ENCODE peak calls at places on chromosomes 7 and 10, in seven cellular contexts. O is tibial artery, E is OCI-LY7, J is aorta, G is HCT116, N is GM06990, B is neural progenitor cell. Z is an unnamed sample.

GRCh38 chr7:54705436-54705835 is 53.6 kb downstream of the SEC61G start:
- DNase-seq in E (no peak), N (no peak), B (no peak), O (no peak), J (no peak), G (peak), Z (peak)

GRCh38 chr7:6654113-6654841 is 17.2 kb downstream of the ZNF316 start:
- DNase-seq in G (no peak), E (no peak), N (no peak), J (peak), B (no peak), O (peak), Z (no peak)

GRCh38 chr7:44973610-44974401 is 5.0 kb downstream of the MYO1G start:
- DNase-seq in G (no peak), E (peak), N (no peak), J (peak), B (peak), O (no peak), Z (no peak)

GRCh38 chr7:135282621-135283295 is 49.1 kb downstream of the STRA8 start:
- DNase-seq in J (no peak), E (no peak), B (no peak), O (no peak), N (no peak), G (no peak), Z (peak)

GRCh38 chr7:52917982-52918578 is 117.4 kb upstream of the POM121L12 start:
- DNase-seq in N (no peak), J (no peak), O (no peak), E (peak), G (no peak), B (peak), Z (no peak)

GRCh38 chr10:100654835-100655759 is 90.3 kb upstream of the PAX2 start:
- DNase-seq in J (no peak), N (no peak), E (no peak), G (no peak), O (no peak), B (peak), Z (no peak)

GRCh38 chr10:30345611-30346010 is 3.5 kb downstream of the MTPAP start:
- DNase-seq in G (no peak), O (no peak), N (no peak), E (no peak), J (no peak), B (no peak), Z (no peak)

GRCh38 chr7:155576900-155577508 is 30.6 kb upstream of the CNPY1 start:
- DNase-seq in J (peak), B (no peak), E (no peak), N (no peak), O (peak), G (peak), Z (no peak)

GRCh38 chr7:132380065-132380464 is 196.2 kb downstream of the PLXNA4 start:
- DNase-seq in J (no peak), G (no peak), E (no peak), O (peak), B (peak), N (no peak), Z (peak)

GRCh38 chr10:3805791-3806381 is 20.9 kb upstream of the KLF6 start:
- DNase-seq in O (no peak), N (peak), B (no peak), E (peak), G (peak), J (no peak), Z (peak)

GRCh38 chr7:133633055-133633454 is 380.2 kb downstream of the EXOC4 start:
- DNase-seq in O (no peak), E (no peak), B (no peak), N (no peak), G (no peak), J (no peak), Z (peak)

GRCh38 chr7:23544913-23545354 is 13.2 kb upstream of the TRA2A start:
- DNase-seq in N (peak), O (no peak), G (peak), B (peak), E (peak), J (no peak), Z (peak)

GRCh38 chr7:91089382-91089963 is 174.8 kb upstream of the FZD1 start:
- DNase-seq in G (peak), E (peak), J (no peak), B (peak), O (no peak), N (no peak), Z (peak)

GRCh38 chr7:116529250-116529649 is 4.4 kb downstream of the CAV1 start:
- DNase-seq in N (no peak), G (no peak), B (no peak), J (no peak), E (no peak), O (no peak), Z (no peak)

GRCh38 chr7:100582041-100582579 is 3.8 kb downstream of the LRCH4 start:
- DNase-seq in G (no peak), O (no peak), E (no peak), N (no peak), B (no peak), J (peak), Z (no peak)

GRCh38 chr7:80499350-80499955 is 12.4 kb downstream of the GNAT3 start:
- DNase-seq in E (no peak), J (no peak), B (no peak), N (no peak), O (no peak), G (peak), Z (peak)

GRCh38 chr7:133167300-133167699 is 85.4 kb upstream of the CHCHD3 start:
- DNase-seq in N (no peak), G (no peak), J (no peak), E (no peak), O (no peak), B (peak), Z (no peak)

GRCh38 chr10:113187066-113187777 is 237.2 kb downstream of the TCF7L2 start:
- DNase-seq in E (no peak), B (no peak), G (no peak), J (peak), N (no peak), O (peak), Z (no peak)

GRCh38 chr10:109203616-109204375 is 719.5 kb downstream of the XPNPEP1 start:
- DNase-seq in O (no peak), N (no peak), E (no peak), G (no peak), B (no peak), J (no peak), Z (peak)

GRCh38 chr7:33903770-33904679 is 1.3 kb upstream of the BMPER start:
- DNase-seq in B (peak), N (peak), J (peak), G (no peak), O (peak), E (no peak), Z (peak)

GRCh38 chr7:107044347-107045194 is at the start of gene PRKAR2B:
- DNase-seq in J (peak), G (peak), O (peak), B (peak), N (peak), E (peak), Z (peak)

GRCh38 chr7:117751775-117752174 is 121.5 kb downstream of the CTTNBP2 start:
- DNase-seq in G (no peak), E (no peak), B (no peak), N (no peak), J (no peak), O (no peak), Z (no peak)

GRCh38 chr7:5276611-5277010 is 6.1 kb upstream of the SLC29A4 start:
- DNase-seq in B (no peak), O (no peak), J (no peak), E (no peak), G (no peak), N (no peak), Z (no peak)

GRCh38 chr10:31873724-31874123 is 54.9 kb downstream of the ARHGAP12 start:
- DNase-seq in J (no peak), E (no peak), O (no peak), B (no peak), N (no peak), G (no peak), Z (no peak)

GRCh38 chr10:77867124-77867715 is 59.3 kb downstream of the DLG5 start:
- DNase-seq in G (no peak), N (no peak), E (no peak), J (no peak), O (no peak), B (no peak), Z (peak)

GRCh38 chr7:53743697-53744096 is 708.3 kb downstream of the POM121L12 start:
- DNase-seq in E (no peak), N (no peak), B (no peak), G (no peak), J (no peak), O (no peak), Z (no peak)

GRCh38 chr10:17249820-17250219 is 21.8 kb downstream of the VIM start:
- DNase-seq in N (no peak), E (no peak), B (peak), O (no peak), G (peak), J (no peak), Z (peak)

GRCh38 chr7:18580945-18581344 is 85.4 kb downstream of the HDAC9 start:
- DNase-seq in N (no peak), G (no peak), E (no peak), B (no peak), O (no peak), J (no peak), Z (peak)

GRCh38 chr10:1531883-1532597 is 205.3 kb downstream of the ADARB2 start:
- DNase-seq in G (no peak), O (peak), N (no peak), E (no peak), J (peak), B (no peak), Z (no peak)

GRCh38 chr10:71221586-71222202 is 9.3 kb downstream of the UNC5B start:
- DNase-seq in N (no peak), E (no peak), B (no peak), G (no peak), O (peak), J (peak), Z (no peak)

GRCh38 chr7:35185908-35186731 is 67.8 kb downstream of the TBX20 start:
- DNase-seq in B (peak), G (no peak), E (no peak), J (no peak), O (peak), N (no peak), Z (peak)

GRCh38 chr7:81256991-81257390 is 338.1 kb upstream of the SEMA3C start:
- DNase-seq in O (no peak), B (peak), J (no peak), G (no peak), E (no peak), N (no peak), Z (peak)

GRCh38 chr7:99505324-99505662 is 831 bp downstream of the ZKSCAN5 start:
- DNase-seq in E (no peak), G (no peak), B (no peak), N (no peak), O (no peak), J (no peak), Z (peak)

GRCh38 chr7:135326636-135327280 is 93.1 kb downstream of the STRA8 start:
- DNase-seq in G (no peak), O (no peak), J (no peak), N (no peak), B (no peak), E (no peak), Z (no peak)

GRCh38 chr7:96314402-96315108 is 7.3 kb downstream of the SLC25A13 start:
- DNase-seq in E (no peak), O (no peak), J (no peak), G (no peak), N (no peak), B (peak), Z (no peak)

GRCh38 chr7:138654616-138655015 is 46.5 kb downstream of the SVOPL start:
- DNase-seq in G (no peak), N (no peak), E (peak), O (no peak), J (no peak), B (no peak), Z (no peak)

GRCh38 chr7:36127075-36127740 is 25.8 kb upstream of the EEPD1 start:
- DNase-seq in B (no peak), E (peak), O (peak), G (no peak), N (no peak), J (no peak), Z (no peak)

GRCh38 chr10:3186365-3186764 is 13.8 kb upstream of the PITRM1 start:
- DNase-seq in O (no peak), E (no peak), N (no peak), B (no peak), J (no peak), G (no peak), Z (no peak)

GRCh38 chr10:100621360-100622205 is 85.8 kb downstream of the HIF1AN start:
- DNase-seq in O (peak), B (no peak), G (no peak), J (peak), N (peak), E (no peak), Z (peak)

GRCh38 chr10:372566-372965 is 237.3 kb downstream of the ZMYND11 start:
- DNase-seq in N (no peak), O (no peak), J (peak), G (no peak), B (no peak), E (no peak), Z (no peak)

GRCh38 chr10:368579-369255 is 233.5 kb downstream of the ZMYND11 start:
- DNase-seq in O (no peak), B (no peak), E (no peak), J (peak), N (no peak), G (no peak), Z (no peak)

GRCh38 chr10:371515-371914 is 236.3 kb downstream of the ZMYND11 start:
- DNase-seq in J (peak), E (no peak), B (no peak), N (no peak), O (no peak), G (no peak), Z (no peak)

GRCh38 chr10:369441-370221 is 234.4 kb downstream of the ZMYND11 start:
- DNase-seq in B (no peak), O (peak), N (no peak), E (no peak), J (peak), G (no peak), Z (peak)

GRCh38 chr10:370222-370825 is 235.1 kb downstream of the ZMYND11 start:
- DNase-seq in O (no peak), G (no peak), J (peak), E (no peak), N (no peak), B (no peak), Z (no peak)
- H3K4me3 ChIP-seq in O (peak), G (no peak), J (no peak), E (no peak), N (no peak), B (no peak), Z (no peak)

GRCh38 chr7:157797361-157797760 is 460.6 kb downstream of the DNAJB6 start:
- DNase-seq in G (no peak), J (no peak), N (no peak), B (no peak), O (no peak), E (no peak), Z (no peak)

GRCh38 chr7:157799076-157799685 is 462.4 kb downstream of the DNAJB6 start:
- DNase-seq in O (no peak), J (peak), N (no peak), B (no peak), G (no peak), E (no peak), Z (no peak)

GRCh38 chr7:157801971-157802675 is 465.3 kb downstream of the DNAJB6 start:
- DNase-seq in N (no peak), E (no peak), G (no peak), J (peak), O (no peak), B (no peak), Z (no peak)

GRCh38 chr7:157801109-157801508 is 464.3 kb downstream of the DNAJB6 start:
- DNase-seq in O (no peak), B (no peak), J (peak), G (no peak), E (no peak), N (no peak), Z (no peak)

DNA sequence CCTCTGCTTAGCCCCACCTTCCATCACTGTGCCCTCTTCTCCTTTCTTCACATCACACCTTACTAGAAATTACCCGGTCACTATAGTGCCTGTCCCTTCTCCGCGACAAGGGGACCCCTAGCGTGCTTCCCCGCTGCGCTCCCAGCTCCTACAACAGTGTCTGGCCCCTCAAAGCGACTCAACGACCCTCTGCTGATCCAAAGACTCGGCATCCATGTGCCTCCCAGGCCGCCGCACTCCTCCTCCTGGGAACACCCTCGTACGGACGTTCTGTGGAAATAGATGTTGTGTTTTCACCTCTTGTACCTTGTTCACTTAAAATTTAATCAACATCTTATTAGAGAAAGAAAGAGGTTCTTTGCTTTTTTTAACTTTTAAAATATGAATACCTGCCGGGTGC is 463.5 kb downstream of the DNAJB6 start:
- DNase-seq in O (no peak), B (no peak), E (no peak), N (no peak), J (peak), G (no peak), Z (no peak)
- H3K4me3 ChIP-seq in O (no peak), B (no peak), E (no peak), N (no peak), J (no peak), G (no peak), Z (no peak)

GRCh38 chr10:132249232-132249724 is 58.5 kb downstream of the STK32C start:
- DNase-seq in B (no peak), O (no peak), J (no peak), G (no peak), N (no peak), E (no peak), Z (no peak)

GRCh38 chr10:132247943-132248342 is 59.8 kb downstream of the STK32C start:
- DNase-seq in B (no peak), J (no peak), E (no peak), G (no peak), N (no peak), O (no peak), Z (peak)

GRCh38 chr10:132250456-132251223 is 57.1 kb downstream of the STK32C start:
- DNase-seq in E (no peak), B (no peak), O (no peak), G (no peak), J (no peak), N (no peak), Z (no peak)

GRCh38 chr10:132249824-132250375 is 57.9 kb downstream of the STK32C start:
- DNase-seq in O (no peak), B (no peak), N (no peak), G (no peak), E (no peak), J (no peak), Z (no peak)

DNA sequence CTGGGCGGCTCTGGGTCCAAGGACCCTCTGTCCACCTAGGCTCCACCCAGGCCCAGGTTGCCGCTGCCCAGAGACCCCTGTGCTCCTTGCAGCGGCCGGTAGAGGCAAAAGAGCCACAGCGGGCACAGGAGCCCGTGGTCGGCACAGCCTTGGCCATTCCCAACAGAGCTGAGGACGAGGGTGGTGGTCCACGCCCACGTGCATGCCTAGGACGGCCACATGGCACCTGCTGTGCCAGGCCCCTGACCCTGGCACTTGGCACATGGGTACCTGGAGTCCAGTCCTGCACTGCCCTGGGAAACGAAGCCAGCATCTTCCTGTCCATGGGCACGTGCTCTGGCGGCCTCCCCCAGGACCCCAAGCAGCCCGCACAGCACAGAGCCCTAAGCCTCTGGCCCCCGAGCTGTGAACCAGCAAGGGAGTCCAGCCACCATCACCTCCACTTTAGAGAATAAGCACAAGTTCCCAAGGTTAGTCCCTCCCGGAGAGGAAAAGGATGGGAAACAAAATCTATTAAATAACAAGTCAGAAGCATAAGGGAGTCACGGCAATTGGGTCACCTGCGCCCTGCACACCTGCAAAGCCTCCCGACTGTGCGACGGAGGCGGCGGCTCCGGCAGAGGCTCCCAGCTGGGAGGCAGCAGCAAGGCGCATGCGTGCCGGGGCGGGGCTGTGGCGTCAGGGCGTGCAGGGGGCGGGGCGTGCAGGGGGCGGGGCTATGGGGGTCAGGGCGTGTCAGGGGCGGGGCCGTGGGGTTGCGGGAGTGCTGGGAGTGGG is 59.1 kb downstream of the STK32C start:
- DNase-seq in B (peak), G (peak), O (no peak), N (no peak), J (no peak), E (peak), Z (peak)
- H3K4me3 ChIP-seq in B (peak), G (peak), O (no peak), N (peak), J (no peak), E (peak), Z (peak)

GRCh38 chr7:7773334-7774308 is 55.2 kb upstream of the RPA3 start:
- DNase-seq in E (peak), B (no peak), G (no peak), N (peak), J (no peak), O (no peak), Z (no peak)

GRCh38 chr7:7769712-7770111 is 51.3 kb upstream of the RPA3 start:
- DNase-seq in G (no peak), B (no peak), O (no peak), E (no peak), N (no peak), J (no peak), Z (no peak)

GRCh38 chr7:7771452-7771851 is 53.0 kb upstream of the RPA3 start:
- DNase-seq in N (no peak), G (no peak), J (no peak), E (no peak), B (no peak), O (no peak), Z (no peak)

GRCh38 chr7:7770228-7770627 is 51.8 kb upstream of the RPA3 start:
- DNase-seq in G (no peak), B (no peak), N (no peak), J (no peak), O (no peak), E (no peak), Z (peak)

GRCh38 chr7:7772385-7772784 is 54.0 kb upstream of the RPA3 start:
- DNase-seq in O (no peak), B (no peak), N (peak), G (no peak), E (peak), J (no peak), Z (no peak)
- H3K4me3 ChIP-seq in O (no peak), B (no peak), N (no peak), G (no peak), E (peak), J (no peak), Z (no peak)

GRCh38 chr7:112180223-112180622 is 26.0 kb downstream of the DOCK4 start:
- DNase-seq in E (no peak), B (no peak), G (no peak), O (no peak), N (no peak), J (no peak), Z (no peak)
- H3K4me3 ChIP-seq in E (no peak), B (no peak), G (no peak), O (no peak), N (no peak), J (peak), Z (no peak)

GRCh38 chr7:102202556-102202955 is 84.1 kb upstream of the SH2B2 start:
- DNase-seq in O (no peak), J (no peak), E (no peak), N (no peak), G (no peak), B (no peak), Z (no peak)
- H3K4me3 ChIP-seq in O (no peak), J (no peak), E (no peak), N (no peak), G (no peak), B (no peak), Z (no peak)

GRCh38 chr10:33332183-33333031 is 2.1 kb downstream of the NRP1 start:
- DNase-seq in E (no peak), B (peak), G (no peak), J (no peak), N (no peak), O (no peak), Z (peak)

GRCh38 chr10:33329178-33329577 is 5.3 kb downstream of the NRP1 start:
- DNase-seq in G (no peak), E (no peak), B (no peak), O (no peak), J (no peak), N (no peak), Z (no peak)

GRCh38 chr10:33328253-33328652 is 6.2 kb downstream of the NRP1 start:
- DNase-seq in J (no peak), B (no peak), N (no peak), E (no peak), O (no peak), G (no peak), Z (no peak)

GRCh38 chr10:33331020-33331557 is 3.4 kb downstream of the NRP1 start:
- DNase-seq in E (no peak), G (no peak), N (no peak), B (peak), O (no peak), J (no peak), Z (no peak)

GRCh38 chr10:33330543-33331019 is 3.9 kb downstream of the NRP1 start:
- DNase-seq in G (peak), J (peak), O (peak), E (peak), N (no peak), B (peak), Z (peak)
- H3K4me3 ChIP-seq in G (no peak), J (peak), O (peak), E (no peak), N (no peak), B (peak), Z (peak)